ENCODE peak calls at places on chromosomes 5 and 9, in six cellular contexts. Z is neuronal stem cell; D is endothelial cell of umbilical vein; C is GM23248; V is CD8-positive, alpha-beta memory T cell; O is psoas muscle. F is an unnamed sample. For H3K9me3, the result is how much of the 10 kb centered on the place peaks cover.

GRCh38 chr9:18473551-18474279 is at the start of gene ADAMTSL1:
- DNase-seq in C (peak), O (peak), D (peak), Z (peak), V (no peak), F (peak)

GRCh38 chr5:140547508-140548299 is at the start of gene EIF4EBP3:
- DNase-seq in D (peak), C (peak), O (peak), V (peak), Z (peak), F (peak)

GRCh38 chr5:179801304-179802206 is 5.1 kb downstream of the MGAT4B start:
- DNase-seq in V (peak), O (peak), D (peak), Z (no peak), C (no peak), F (peak)

GRCh38 chr5:21236896-21237830 is 1249.2 kb upstream of the CDH18 start:
- DNase-seq in D (peak), V (no peak), C (no peak), O (no peak), Z (no peak), F (no peak)

GRCh38 chr9:70100362-70100761 is 56.7 kb downstream of the MAMDC2 start:
- DNase-seq in Z (no peak), D (no peak), V (no peak), O (no peak), C (peak), F (no peak)

GRCh38 chr9:106059886-106060285 is 365.5 kb downstream of the TMEM38B start:
- DNase-seq in C (no peak), Z (no peak), V (no peak), D (no peak), O (no peak), F (no peak)

GRCh38 chr9:121731919-121732318 is 80.5 kb downstream of the DAB2IP start:
- DNase-seq in D (no peak), O (no peak), V (no peak), C (peak), Z (no peak), F (no peak)

GRCh38 chr9:121821326-121821725 is 169.9 kb downstream of the DAB2IP start:
- DNase-seq in O (no peak), Z (no peak), D (no peak), C (no peak), V (no peak), F (no peak)

GRCh38 chr9:7169717-7170348 is 412.1 kb downstream of the KDM4C start:
- DNase-seq in Z (no peak), D (no peak), O (no peak), V (no peak), C (peak), F (no peak)

GRCh38 chr5:158614951-158615350 is 484.8 kb downstream of the EBF1 start:
- DNase-seq in D (no peak), V (no peak), C (peak), Z (no peak), O (no peak), F (no peak)

GRCh38 chr5:158609729-158610128 is 490.0 kb downstream of the EBF1 start:
- DNase-seq in Z (no peak), D (no peak), C (peak), V (no peak), O (no peak), F (no peak)

GRCh38 chr5:158606228-158606627 is 493.5 kb downstream of the EBF1 start:
- DNase-seq in Z (no peak), O (no peak), C (no peak), V (no peak), D (no peak), F (no peak)

GRCh38 chr5:158609328-158609727 is 490.4 kb downstream of the EBF1 start:
- DNase-seq in O (no peak), Z (no peak), V (no peak), D (no peak), C (peak), F (no peak)
- H3K9me3 ChIP-seq in O (under half), Z (under half), V (under half), D (under half), C (under half), F (under half)

GRCh38 chr5:128850049-128850448 is 115.2 kb upstream of the SLC27A6 start:
- DNase-seq in O (no peak), Z (no peak), C (no peak), V (no peak), D (no peak), F (no peak)
- H3K9me3 ChIP-seq in O (under half), Z (under half), C (under half), V (under half), D (under half), F (under half)

GRCh38 chr9:85156652-85157051 is 487.1 kb downstream of the NTRK2 start:
- DNase-seq in C (no peak), V (no peak), O (no peak), D (no peak), Z (no peak), F (no peak)

GRCh38 chr9:85157763-85158162 is 488.2 kb downstream of the NTRK2 start:
- DNase-seq in D (no peak), O (no peak), V (no peak), C (no peak), Z (no peak), F (no peak)

GRCh38 chr9:85155380-85155779 is 485.9 kb downstream of the NTRK2 start:
- DNase-seq in Z (no peak), D (no peak), C (no peak), V (no peak), O (no peak), F (no peak)

GRCh38 chr9:85162822-85163221 is 493.3 kb downstream of the NTRK2 start:
- DNase-seq in V (no peak), D (no peak), C (no peak), O (no peak), Z (no peak), F (no peak)

GRCh38 chr9:85158512-85158911 is 489.0 kb downstream of the NTRK2 start:
- DNase-seq in C (no peak), V (no peak), Z (no peak), O (no peak), D (no peak), F (no peak)
- H3K9me3 ChIP-seq in C (under half), V (under half), Z (under half), O (under half), D (under half), F (under half)

DNA sequence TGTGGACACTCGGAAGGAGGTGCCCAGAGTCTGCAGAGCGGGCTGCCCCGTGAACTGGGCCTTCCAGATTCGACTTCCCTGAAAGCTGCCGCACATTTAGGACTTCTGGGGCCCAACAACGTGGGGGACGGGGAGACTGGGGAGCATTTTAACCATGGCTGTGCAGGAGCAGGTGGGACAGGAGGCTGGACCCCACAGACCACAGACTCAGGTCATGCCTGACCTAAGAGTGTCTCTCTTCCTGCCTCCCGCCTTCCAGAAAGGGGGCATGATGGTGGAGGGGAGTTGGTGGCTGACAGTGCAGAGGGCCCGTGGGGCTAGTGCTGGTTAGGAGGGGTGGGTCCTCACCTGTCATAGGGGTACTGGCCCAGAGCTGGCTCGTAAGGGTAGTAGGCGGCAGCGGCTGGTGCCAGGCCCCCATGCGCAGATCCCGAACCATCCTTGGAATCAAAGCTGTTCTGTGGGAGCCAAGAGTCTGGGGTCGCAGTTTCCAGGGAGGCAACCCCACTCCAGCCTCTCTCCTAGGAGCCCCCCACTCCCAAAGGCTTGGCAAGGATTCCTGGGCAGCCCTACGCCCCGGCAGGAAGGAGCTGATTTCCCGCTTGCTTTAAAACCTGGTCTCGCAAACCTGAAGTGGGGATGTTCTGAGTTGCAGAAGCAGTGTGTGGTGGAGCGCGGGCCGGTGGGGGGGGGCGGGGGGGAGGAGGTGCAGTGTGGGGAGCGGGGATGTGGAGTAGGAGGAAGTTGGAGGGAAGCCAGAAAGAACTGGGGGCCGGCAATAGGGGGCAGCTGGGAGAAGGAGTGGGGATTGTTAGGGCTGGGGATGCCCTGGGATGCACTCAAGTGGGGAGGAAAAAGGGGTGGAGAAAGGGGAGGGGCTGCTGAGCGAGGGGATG is 2.1 kb downstream of the IRX4 start:
- DNase-seq in Z (no peak), V (no peak), C (no peak), O (no peak), D (no peak), F (no peak)
- H3K9me3 ChIP-seq in Z (under half), V (under half), C (under half), O (under half), D (under half), F (under half)

GRCh38 chr5:6387970-6388369 is 9.6 kb upstream of the MED10 start:
- DNase-seq in V (no peak), D (no peak), C (no peak), Z (no peak), O (no peak), F (no peak)
- H3K9me3 ChIP-seq in V (under half), D (under half), C (under half), Z (under half), O (under half), F (under half)